ENCODE peak calls at places on chromosome 2, in five cellular contexts. C is GM12878; U is CD4-positive, alpha-beta T cell; W is Panc1; P is psoas muscle. I is an unnamed sample. For H3K27me3 and H3K9me3, the result is how much of the 10 kb centered on the place peaks cover.

GRCh38 chr2:35447210-35447609 is 908.4 kb upstream of the CRIM1 start:
- DNase-seq in C (no peak), U (no peak), W (no peak), P (no peak), I (no peak)

GRCh38 chr2:140136366-140136765 is 1356.2 kb upstream of the NXPH2 start:
- DNase-seq in C (no peak), U (no peak), W (no peak), P (no peak), I (no peak)

GRCh38 chr2:29307522-29307921 is 192.3 kb downstream of the CLIP4 start:
- DNase-seq in C (no peak), U (no peak), W (no peak), P (no peak), I (no peak)

GRCh38 chr2:120661551-120661950 is 74.1 kb upstream of the GLI2 start:
- DNase-seq in C (no peak), U (no peak), W (no peak), P (peak), I (no peak)

GRCh38 chr2:64151498-64151897 is 7.3 kb upstream of the PELI1 start:
- DNase-seq in C (no peak), U (no peak), W (no peak), P (no peak), I (no peak)

GRCh38 chr2:159613515-159614336 is 2.6 kb downstream of the BAZ2B start:
- DNase-seq in C (no peak), U (no peak), W (no peak), P (no peak), I (no peak)

GRCh38 chr2:165508927-165509326 is 39.4 kb downstream of the CSRNP3 start:
- DNase-seq in C (no peak), U (no peak), W (no peak), P (no peak), I (no peak)

GRCh38 chr2:86790828-86791561 is at the start of gene CD8A:
- DNase-seq in C (no peak), U (no peak), W (no peak), P (no peak), I (no peak)

GRCh38 chr2:25618676-25619075 is 54.7 kb downstream of the DTNB start:
- DNase-seq in C (no peak), U (no peak), W (peak), P (no peak), I (no peak)

GRCh38 chr2:55954306-55955035 is 30.9 kb upstream of the EFEMP1 start:
- DNase-seq in C (no peak), U (no peak), W (no peak), P (no peak), I (no peak)

GRCh38 chr2:158391876-158392275 is 64.7 kb downstream of the CCDC148 start:
- DNase-seq in C (no peak), U (no peak), W (peak), P (no peak), I (no peak)

GRCh38 chr2:177448031-177448430 is 55.5 kb downstream of the AGPS start:
- DNase-seq in C (no peak), U (no peak), W (no peak), P (no peak), I (no peak)

GRCh38 chr2:72988041-72988440 is 70.7 kb downstream of the EMX1 start:
- DNase-seq in C (no peak), U (no peak), W (no peak), P (peak), I (no peak)

GRCh38 chr2:54473876-54474275 is 17.7 kb downstream of the SPTBN1 start:
- DNase-seq in C (no peak), U (no peak), W (no peak), P (no peak), I (no peak)

GRCh38 chr2:39872748-39873147 is 93.7 kb upstream of the THUMPD2 start:
- DNase-seq in C (no peak), U (no peak), W (no peak), P (no peak), I (no peak)

GRCh38 chr2:67616749-67617148 is 219.6 kb downstream of the ETAA1 start:
- DNase-seq in C (peak), U (no peak), W (no peak), P (no peak), I (no peak)

GRCh38 chr2:168566974-168567650 is 111.0 kb downstream of the CERS6 start:
- DNase-seq in C (no peak), U (no peak), W (no peak), P (no peak), I (no peak)

GRCh38 chr2:148607553-148607952 is 37.0 kb upstream of the EPC2 start:
- DNase-seq in C (no peak), U (no peak), W (no peak), P (no peak), I (no peak)

GRCh38 chr2:128618642-128619041 is 300.0 kb upstream of the HS6ST1 start:
- DNase-seq in C (no peak), U (no peak), W (no peak), P (peak), I (no peak)

GRCh38 chr2:225582355-225583116 is 183.0 kb downstream of the NYAP2 start:
- DNase-seq in C (no peak), U (no peak), W (no peak), P (peak), I (no peak)

GRCh38 chr2:72915076-72915906 is 2.0 kb upstream of the EMX1 start:
- DNase-seq in C (no peak), U (no peak), W (no peak), P (no peak), I (no peak)

GRCh38 chr2:231159306-231159705 is 34.5 kb upstream of the HTR2B start:
- DNase-seq in C (no peak), U (no peak), W (no peak), P (no peak), I (no peak)

GRCh38 chr2:21415234-21415633 is 291.5 kb downstream of the TDRD15 start:
- DNase-seq in C (no peak), U (no peak), W (no peak), P (no peak), I (peak)

GRCh38 chr2:198311020-198311419 is 506.6 kb downstream of the PLCL1 start:
- DNase-seq in C (no peak), U (no peak), W (no peak), P (no peak), I (no peak)

GRCh38 chr2:44479127-44479887 is 117.6 kb downstream of the CAMKMT start:
- DNase-seq in C (peak), U (no peak), W (peak), P (no peak), I (peak)

GRCh38 chr2:7674606-7675005 is 757.4 kb downstream of the RNF144A start:
- DNase-seq in C (no peak), U (no peak), W (no peak), P (no peak), I (no peak)

GRCh38 chr2:106572541-106573148 is 85.5 kb downstream of the CD8B2 start:
- DNase-seq in C (no peak), U (no peak), W (no peak), P (no peak), I (peak)

GRCh38 chr2:239420077-239420476 is 19.3 kb upstream of the HDAC4 start:
- DNase-seq in C (no peak), U (no peak), W (no peak), P (no peak), I (no peak)

GRCh38 chr2:28665041-28665704 is 86.5 kb upstream of the PPP1CB start:
- DNase-seq in C (no peak), U (no peak), W (no peak), P (peak), I (no peak)

GRCh38 chr2:190889175-190889943 is 8.7 kb downstream of the GLS start:
- DNase-seq in C (no peak), U (no peak), W (no peak), P (no peak), I (no peak)

DNA sequence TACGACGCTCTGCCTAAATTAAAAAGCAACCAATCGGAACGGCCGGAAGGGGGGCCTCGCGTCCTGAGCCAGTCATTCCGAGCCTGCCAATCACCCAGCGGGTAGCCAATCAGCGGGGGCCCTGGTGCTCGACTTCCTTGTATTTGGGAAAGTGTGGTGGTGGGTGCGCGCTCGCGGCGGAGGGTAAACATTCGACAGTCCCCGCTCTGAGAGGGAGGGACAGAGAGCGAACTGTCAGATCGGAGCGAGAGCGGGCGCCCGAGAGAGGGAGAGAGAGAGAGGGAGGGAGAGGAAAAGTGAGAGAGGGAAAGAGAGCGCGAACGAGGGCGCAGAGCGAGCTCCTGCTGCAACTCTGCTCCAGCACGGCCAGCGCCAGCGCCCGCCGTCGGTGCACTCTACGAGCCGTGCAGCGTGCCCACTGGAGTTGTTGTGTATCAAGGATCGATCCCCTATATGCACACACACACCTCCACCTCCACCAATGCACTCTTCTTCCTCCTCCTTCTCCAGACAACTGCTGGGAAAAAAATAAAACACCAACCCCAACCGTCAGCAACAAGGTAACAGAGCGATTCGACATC is at the start of gene POU3F3:
- DNase-seq in C (no peak), U (no peak), W (no peak), P (peak), I (peak)
- H3K27me3 ChIP-seq in C (under half), U (half or more), W (under half), P (under half), I (under half)

GRCh38 chr2:69330781-69331180 is 56.2 kb downstream of the GFPT1 start:
- DNase-seq in C (no peak), U (no peak), W (no peak), P (no peak), I (no peak)
- H3K27ac ChIP-seq in C (no peak), U (no peak), W (no peak), P (no peak), I (no peak)

GRCh38 chr2:145555360-145555759 is 1035.4 kb upstream of the ZEB2 start:
- DNase-seq in C (no peak), U (no peak), W (no peak), P (no peak), I (no peak)
- H3K9me3 ChIP-seq in C (under half), U (under half), W (under half), P (under half), I (under half)

GRCh38 chr2:48469731-48470130 is 60.2 kb upstream of the STON1 start:
- DNase-seq in C (no peak), U (no peak), W (no peak), P (no peak), I (no peak)

GRCh38 chr2:48474599-48475298 is 55.2 kb upstream of the STON1 start:
- DNase-seq in C (no peak), U (no peak), W (no peak), P (no peak), I (no peak)

GRCh38 chr2:48467637-48468036 is 62.3 kb upstream of the STON1 start:
- DNase-seq in C (no peak), U (no peak), W (no peak), P (no peak), I (no peak)

GRCh38 chr2:48471048-48471474 is 58.9 kb upstream of the STON1 start:
- DNase-seq in C (no peak), U (no peak), W (peak), P (no peak), I (peak)
- H3K27me3 ChIP-seq in C (under half), U (under half), W (under half), P (under half), I (under half)

GRCh38 chr2:3280683-3281520 is 96.7 kb downstream of the EIPR1 start:
- DNase-seq in C (no peak), U (no peak), W (no peak), P (no peak), I (no peak)
- H3K27ac ChIP-seq in C (no peak), U (no peak), W (no peak), P (no peak), I (no peak)